ENCODE peak calls at places on chromosomes 2 and 18, in seven cellular contexts. G is neuronal stem cell; H is activated CD4-positive, alpha-beta T cell treated with anti-CD3 and anti-CD28 coated beads, Interleukin-2, amount 50 U/mL, for 24 hours; A is mammary epithelial cell; X is left ventricle myocardium inferior; T is coronary artery; L is activated CD8-positive, alpha-beta memory T cell treated with anti-CD3 and anti-CD28 coated beads, Interleukin-2, amount 10 ng/mL, durations not matched to agents 7 days and 5 days. I is an unnamed sample.

GRCh38 chr2:20403693-20404381 is 43.0 kb upstream of the RHOB start:
- DNase-seq in L (no peak), X (no peak), A (no peak), T (no peak), G (no peak), H (no peak), I (no peak)

GRCh38 chr2:53813151-53813550 is 26.3 kb downstream of the ERLEC1 start:
- DNase-seq in X (no peak), T (no peak), G (no peak), L (no peak), H (no peak), A (peak; percentile 11), I (peak; percentile 67)

GRCh38 chr2:203878060-203878459 is 10.5 kb downstream of the CTLA4 start:
- DNase-seq in H (no peak), X (no peak), G (no peak), L (no peak), T (no peak), A (peak; percentile 12), I (no peak)

GRCh38 chr2:96789245-96789617 is 26.8 kb upstream of the CNNM3 start:
- DNase-seq in L (no peak), X (no peak), A (no peak), H (no peak), T (no peak), G (no peak), I (no peak)

GRCh38 chr2:191645032-191645431 is 32.9 kb upstream of the NABP1 start:
- DNase-seq in X (no peak), A (no peak), T (no peak), G (no peak), L (no peak), H (no peak), I (no peak)

GRCh38 chr2:20551231-20551944 is 99.5 kb downstream of the HS1BP3 start:
- DNase-seq in L (no peak), G (no peak), X (no peak), A (no peak), T (no peak), H (no peak), I (no peak)

GRCh38 chr2:205698556-205699282 is 16.4 kb downstream of the NRP2 start:
- DNase-seq in H (no peak), L (no peak), A (peak; percentile 54), G (peak; percentile 45), T (no peak), X (no peak), I (peak; percentile 55)

GRCh38 chr2:7165736-7166135 is 248.5 kb downstream of the RNF144A start:
- DNase-seq in X (no peak), G (no peak), H (no peak), L (no peak), T (no peak), A (no peak), I (no peak)

GRCh38 chr2:157433335-157433890 is 10.5 kb downstream of the CYTIP start:
- DNase-seq in X (no peak), G (no peak), T (no peak), H (no peak), L (no peak), A (no peak), I (no peak)

GRCh38 chr18:45169610-45170009 is 445.7 kb upstream of the SLC14A2 start:
- DNase-seq in A (peak; percentile 87), X (no peak), G (no peak), H (no peak), L (no peak), T (no peak), I (peak; percentile 90)

GRCh38 chr18:48023334-48024008 is 93.0 kb upstream of the SMAD2 start:
- DNase-seq in X (no peak), T (no peak), A (peak; percentile 86), L (no peak), G (peak; percentile 40), H (no peak), I (peak; percentile 88)

GRCh38 chr18:12639990-12640880 is 17.7 kb downstream of the SPIRE1 start:
- DNase-seq in X (no peak), L (no peak), G (no peak), H (no peak), T (no peak), A (peak; percentile 79), I (peak; percentile 94)

GRCh38 chr2:105235388-105236059 is 6.0 kb upstream of the GPR45 start:
- DNase-seq in T (no peak), G (peak; percentile 80), H (peak; percentile 21), A (peak; percentile 57), L (peak; percentile 69), X (peak; percentile 73), I (peak; percentile 75)

I was measured in epithelial cell of esophagus.